ENCODE peak calls at places on chromosome 9, in ten cellular contexts. W, L, U, D, Q, N, R, J, O and E are unnamed samples. For H3K36me3, the result is how much of the 10 kb centered on the place peaks cover.

GRCh38 chr9:94860678-94861588 is 134.4 kb downstream of the AOPEP start:
- DNase-seq in U (no peak), R (peak), D (no peak), J (no peak), W (no peak), L (peak), Q (peak), O (no peak), N (no peak), E (peak)

GRCh38 chr9:109868222-109868621 is 88.2 kb downstream of the PALM2AKAP2 start:
- DNase-seq in U (no peak), J (no peak), W (no peak), Q (no peak), D (no peak), O (no peak), R (peak), N (no peak), L (peak), E (no peak)

GRCh38 chr9:69822091-69822750 is 1.6 kb downstream of the CFAP95 start:
- DNase-seq in U (no peak), N (no peak), D (no peak), R (peak), L (no peak), J (no peak), W (no peak), Q (no peak), O (no peak), E (no peak)

GRCh38 chr9:107078061-107078460 is 205.0 kb upstream of the RAD23B start:
- DNase-seq in J (no peak), O (no peak), R (no peak), U (no peak), N (no peak), L (no peak), D (no peak), W (no peak), Q (no peak), E (no peak)

GRCh38 chr9:87029904-87030303 is 82.6 kb upstream of the GAS1 start:
- DNase-seq in R (no peak), D (no peak), W (no peak), O (no peak), U (no peak), Q (no peak), L (no peak), N (no peak), J (no peak), E (no peak)

GRCh38 chr9:107712390-107712789 is 222.8 kb upstream of the KLF4 start:
- DNase-seq in Q (no peak), N (no peak), U (no peak), W (no peak), L (peak), D (no peak), R (peak), J (no peak), O (no peak), E (no peak)

GRCh38 chr9:111805841-111806241 is 11.1 kb upstream of the SHOC1 start:
- DNase-seq in W (no peak), U (no peak), Q (no peak), O (no peak), J (no peak), D (no peak), L (peak), R (peak), N (no peak), E (peak)

GRCh38 chr9:91032056-91032455 is 230.4 kb downstream of the SYK start:
- DNase-seq in D (no peak), R (no peak), J (no peak), Q (no peak), W (no peak), O (no peak), N (peak), L (no peak), U (no peak), E (no peak)

GRCh38 chr9:122158202-122158601 is 1.4 kb downstream of the NDUFA8 start:
- DNase-seq in D (no peak), O (peak), U (no peak), N (no peak), Q (no peak), R (peak), L (peak), J (peak), W (no peak), E (no peak)

GRCh38 chr9:83479765-83480164 is 58.4 kb downstream of the FRMD3 start:
- DNase-seq in L (no peak), D (no peak), O (no peak), W (no peak), N (no peak), Q (no peak), R (no peak), U (no peak), J (no peak), E (no peak)

GRCh38 chr9:83477571-83477970 is 60.6 kb downstream of the FRMD3 start:
- DNase-seq in D (no peak), R (peak), U (no peak), Q (no peak), J (no peak), L (no peak), N (no peak), W (no peak), O (no peak), E (no peak)

GRCh38 chr9:83483223-83483622 is 55.0 kb downstream of the FRMD3 start:
- DNase-seq in U (no peak), D (no peak), N (no peak), R (no peak), Q (no peak), J (no peak), L (no peak), O (no peak), W (no peak), E (no peak)
- H3K4me3 ChIP-seq in U (no peak), D (no peak), N (no peak), R (no peak), Q (no peak), J (no peak), L (no peak), O (no peak), W (no peak), E (no peak)

DNA sequence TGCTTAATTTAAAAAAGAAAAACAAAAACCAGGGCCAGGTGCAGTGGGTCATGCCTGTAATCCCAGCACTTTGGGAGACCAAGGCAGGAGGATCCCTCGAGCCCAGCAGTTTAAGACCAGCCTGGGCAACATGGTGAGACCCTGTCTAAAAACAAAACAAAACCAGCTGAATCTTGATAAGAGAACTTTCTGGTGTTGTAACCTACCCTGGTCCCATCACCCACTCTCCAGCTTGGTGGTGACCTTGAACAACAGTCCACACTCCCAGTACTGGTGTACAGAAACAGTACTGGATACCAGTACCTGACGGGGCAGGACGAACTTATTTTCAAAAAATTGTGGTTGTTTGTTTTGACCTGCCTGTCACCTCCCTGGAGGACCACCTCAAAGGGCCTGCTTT is 30.9 kb downstream of the CLTA start:
- DNase-seq in L (no peak), R (no peak), O (no peak), Q (no peak), J (no peak), U (no peak), D (no peak), N (no peak), W (no peak), E (no peak)
- H3K36me3 ChIP-seq in L (half or more), R (half or more), O (under half), Q (half or more), J (half or more), U (under half), D (under half), N (half or more), W (half or more), E (under half)

DNA sequence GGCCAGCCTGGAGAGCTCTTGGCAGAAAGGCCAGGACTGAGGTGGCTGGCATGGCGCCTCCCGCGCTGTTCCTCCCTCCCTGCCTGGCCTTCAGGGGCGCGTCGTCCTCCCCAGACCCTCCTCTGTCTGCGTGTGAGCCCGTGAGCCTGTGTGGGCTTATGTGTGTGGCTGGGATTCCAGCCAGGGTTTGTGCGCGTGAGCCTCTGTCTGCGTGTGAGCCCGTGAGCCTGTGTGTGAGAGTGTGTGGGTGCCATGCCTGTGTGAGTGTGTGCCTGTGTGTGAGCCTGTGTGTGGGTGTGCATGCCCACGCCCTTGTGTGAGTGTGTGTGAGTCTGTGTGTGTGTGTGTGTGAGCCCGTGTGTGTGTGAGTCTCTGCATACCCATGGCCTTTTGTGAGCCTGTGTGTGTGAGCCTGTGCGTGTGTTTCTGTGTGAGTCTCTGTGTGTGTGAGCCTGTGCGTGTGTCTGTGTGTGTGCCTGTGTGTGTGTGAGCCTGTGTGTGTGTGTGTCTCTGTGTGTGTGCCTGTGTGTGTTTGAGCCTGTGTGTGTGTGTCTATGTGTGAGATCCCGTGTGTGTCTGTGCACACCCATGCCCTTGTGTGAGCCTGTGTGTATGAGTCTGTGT is 13.0 kb downstream of the RXRA start:
- DNase-seq in N (no peak), R (peak), D (no peak), J (no peak), U (no peak), O (peak), Q (no peak), L (no peak), W (no peak), E (no peak)
- H3K4me3 ChIP-seq in N (no peak), R (no peak), D (peak), J (no peak), U (no peak), O (no peak), Q (no peak), L (no peak), W (peak), E (no peak)

GRCh38 chr9:38254756-38255155 is 137.7 kb upstream of the ALDH1B1 start:
- DNase-seq in N (no peak), Q (no peak), D (no peak), J (no peak), U (no peak), W (no peak), O (no peak), L (no peak), R (no peak), E (no peak)

GRCh38 chr9:38254151-38254550 is 138.4 kb upstream of the ALDH1B1 start:
- DNase-seq in W (no peak), O (no peak), U (no peak), D (no peak), R (no peak), J (no peak), Q (no peak), L (no peak), N (no peak), E (no peak)

GRCh38 chr9:38255599-38255998 is 136.9 kb upstream of the ALDH1B1 start:
- DNase-seq in R (no peak), L (no peak), O (no peak), D (no peak), N (no peak), U (no peak), W (no peak), Q (no peak), J (no peak), E (no peak)

GRCh38 chr9:38257626-38258215 is 134.8 kb upstream of the ALDH1B1 start:
- DNase-seq in L (no peak), N (no peak), Q (no peak), D (no peak), U (no peak), J (no peak), R (no peak), O (no peak), W (no peak), E (no peak)

GRCh38 chr9:38256461-38256860 is 136.0 kb upstream of the ALDH1B1 start:
- DNase-seq in J (no peak), U (no peak), N (no peak), L (no peak), O (no peak), R (no peak), Q (no peak), W (no peak), D (no peak), E (no peak)
- H3K36me3 ChIP-seq in J (under half), U (under half), N (under half), L (under half), O (under half), R (under half), Q (under half), W (under half), D (under half), E (under half)

GRCh38 chr9:21362287-21362686 is 5.6 kb downstream of the IFNA13 start:
- DNase-seq in U (no peak), R (no peak), O (no peak), Q (no peak), J (no peak), W (no peak), L (no peak), D (no peak), N (no peak), E (no peak)

DNA sequence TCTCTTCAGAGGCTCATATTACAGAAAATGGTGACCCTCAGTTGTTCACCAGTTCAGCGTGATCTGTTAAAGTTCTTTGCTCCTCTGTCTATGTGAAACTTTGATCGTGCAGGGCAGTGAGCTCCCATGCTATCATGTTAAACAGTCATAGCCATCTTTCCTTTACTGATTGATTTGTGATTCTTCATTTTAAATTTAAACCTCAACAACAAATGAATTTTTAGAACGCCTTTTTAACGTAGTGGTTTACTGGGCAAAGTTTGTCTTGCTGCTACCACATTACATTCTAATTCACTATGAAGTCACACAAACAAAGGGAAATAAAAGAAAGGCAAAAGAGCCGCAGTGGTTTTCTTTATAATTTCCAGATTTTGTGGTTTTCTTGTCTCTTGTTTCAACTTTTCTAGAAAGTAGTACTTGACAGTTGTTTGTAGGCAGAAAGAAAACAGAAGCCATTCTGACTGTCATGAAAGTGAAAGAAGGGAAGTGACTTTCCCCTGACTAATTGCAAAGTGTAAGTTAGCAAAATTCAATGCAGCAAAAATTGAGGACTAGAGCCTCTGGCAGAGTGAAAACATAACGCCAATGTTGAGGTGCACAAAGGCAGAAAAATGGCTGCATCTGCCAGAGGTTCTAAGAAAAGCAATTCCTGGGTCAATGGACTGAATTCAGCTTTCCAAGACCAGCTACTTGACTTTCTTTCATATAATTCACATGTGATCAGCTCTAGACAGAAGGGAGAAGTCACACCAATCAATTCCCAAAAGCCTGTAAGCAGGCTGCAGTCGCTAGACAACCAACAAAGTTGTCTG is 7.0 kb upstream of the IFNA6 start:
- DNase-seq in R (peak), L (no peak), W (no peak), D (no peak), O (no peak), U (no peak), J (no peak), Q (no peak), N (no peak), E (no peak)
- H3K4me3 ChIP-seq in R (peak), L (no peak), W (no peak), D (no peak), O (no peak), U (no peak), J (no peak), Q (peak), N (no peak), E (no peak)

GRCh38 chr9:137750007-137750406 is 127.6 kb upstream of the CACNA1B start:
- DNase-seq in D (no peak), Q (no peak), R (no peak), O (no peak), U (no peak), N (no peak), J (no peak), W (no peak), L (no peak), E (no peak)

GRCh38 chr9:137751616-137752015 is 126.0 kb upstream of the CACNA1B start:
- DNase-seq in R (no peak), W (no peak), J (no peak), Q (no peak), L (no peak), O (no peak), U (no peak), N (no peak), D (no peak), E (no peak)

GRCh38 chr9:137753192-137753765 is 124.3 kb upstream of the CACNA1B start:
- DNase-seq in J (no peak), L (no peak), D (no peak), Q (no peak), O (no peak), R (no peak), N (no peak), W (no peak), U (no peak), E (no peak)

GRCh38 chr9:137750563-137750962 is 127.0 kb upstream of the CACNA1B start:
- DNase-seq in J (no peak), Q (no peak), L (no peak), R (no peak), W (no peak), U (no peak), N (no peak), D (no peak), O (no peak), E (no peak)

GRCh38 chr9:137752426-137752825 is 125.2 kb upstream of the CACNA1B start:
- DNase-seq in J (no peak), Q (no peak), N (no peak), U (no peak), L (no peak), D (no peak), W (no peak), R (no peak), O (no peak), E (no peak)
- H3K36me3 ChIP-seq in J (under half), Q (under half), N (under half), U (under half), L (under half), D (under half), W (half or more), R (under half), O (under half), E (under half)

DNA sequence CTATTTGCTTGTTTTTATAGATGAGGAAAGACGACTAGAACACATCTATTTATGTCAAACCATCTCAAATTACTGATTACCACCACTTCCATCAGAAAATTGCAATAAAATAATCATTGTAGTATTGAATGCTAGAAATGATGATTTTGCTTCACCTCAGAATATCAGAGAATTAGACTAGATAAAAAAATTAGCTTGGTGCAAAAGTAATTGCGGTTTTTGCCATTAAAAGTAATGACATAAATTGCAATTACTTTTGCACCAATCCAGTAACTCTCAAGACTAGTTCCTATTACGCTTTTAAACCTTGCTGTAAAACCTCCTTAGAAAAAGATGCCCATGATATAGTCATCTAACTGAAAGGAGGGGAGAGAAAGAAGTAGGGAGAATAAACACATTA is 556.7 kb upstream of the GRIN3A start:
- DNase-seq in O (no peak), U (no peak), W (no peak), Q (no peak), L (no peak), J (no peak), D (no peak), N (no peak), R (no peak), E (no peak)
- H3K4me3 ChIP-seq in O (no peak), U (no peak), W (no peak), Q (no peak), L (no peak), J (no peak), D (no peak), N (no peak), R (no peak), E (no peak)

DNA sequence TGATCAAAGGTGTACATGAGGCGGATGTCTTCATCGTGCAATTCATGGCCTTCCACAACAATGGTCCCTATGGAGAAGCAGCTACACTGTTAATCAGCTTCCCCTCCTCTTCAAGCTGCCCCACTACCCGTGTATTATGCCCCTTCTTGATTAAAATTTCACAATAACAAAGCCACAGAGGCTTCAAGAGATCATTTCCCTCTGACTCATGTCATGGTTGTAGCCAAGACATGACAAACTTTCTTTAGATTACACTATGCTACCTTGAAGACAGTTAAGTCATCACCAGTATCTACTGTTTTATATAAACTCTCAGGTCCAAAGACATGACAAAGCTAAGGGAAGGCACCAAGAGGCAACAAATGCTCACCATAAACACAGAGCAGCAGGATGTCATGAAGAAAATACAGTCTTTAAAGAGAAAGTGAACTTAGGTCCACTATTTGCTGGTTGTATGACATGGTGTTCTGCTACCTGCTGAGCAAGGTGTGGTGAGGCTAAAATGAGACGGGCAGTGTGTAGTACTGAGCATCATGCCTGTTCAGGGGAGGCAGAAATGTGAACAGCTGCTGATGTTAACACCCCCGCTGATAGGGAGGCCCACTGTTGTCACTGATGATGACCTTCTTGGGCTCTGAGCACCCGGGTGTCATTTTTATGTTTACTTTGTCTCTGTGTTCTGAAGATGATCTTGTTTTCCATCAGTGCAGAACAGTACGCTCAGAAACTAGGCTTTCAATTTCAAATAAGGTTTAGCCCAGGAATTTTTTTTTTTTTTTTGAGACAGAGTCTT is 48.3 kb downstream of the IARS1 start:
- DNase-seq in L (peak), U (no peak), W (no peak), Q (no peak), N (no peak), O (peak), D (no peak), R (peak), J (no peak), E (peak)
- H3K36me3 ChIP-seq in L (half or more), U (half or more), W (half or more), Q (half or more), N (half or more), O (half or more), D (under half), R (half or more), J (half or more), E (under half)